ENCODE peak calls at places on chromosomes 6 and 20, in seven cellular contexts. One of them, this sample, is unnamed.

GRCh38 chr6:168093071-168093505 is 14.1 kb upstream of the FRMD1 start:
- DNase-seq in heart left ventricle: no peak
- DNase-seq in HFFc6: no peak
- DNase-seq in astrocyte of the cerebellum: no peak
- DNase-seq in bronchial epithelial cell: no peak
- DNase-seq in AG09309: no peak
- DNase-seq in endodermal cell: no peak
- DNase-seq in this sample: peak

GRCh38 chr6:18362058-18362561 is 25.0 kb upstream of the RNF144B start:
- DNase-seq in heart left ventricle: no peak
- DNase-seq in HFFc6: peak
- DNase-seq in astrocyte of the cerebellum: peak
- DNase-seq in bronchial epithelial cell: peak
- DNase-seq in AG09309: peak
- DNase-seq in endodermal cell: no peak
- DNase-seq in this sample: no peak

GRCh38 chr20:54025166-54025835 is 45.1 kb downstream of the BCAS1 start:
- DNase-seq in heart left ventricle: no peak
- DNase-seq in HFFc6: no peak
- DNase-seq in astrocyte of the cerebellum: peak
- DNase-seq in bronchial epithelial cell: no peak
- DNase-seq in AG09309: peak
- DNase-seq in endodermal cell: peak
- DNase-seq in this sample: no peak

GRCh38 chr6:41582540-41582939 is 36.4 kb downstream of the FOXP4 start:
- DNase-seq in heart left ventricle: no peak
- DNase-seq in HFFc6: no peak
- DNase-seq in astrocyte of the cerebellum: no peak
- DNase-seq in bronchial epithelial cell: no peak
- DNase-seq in AG09309: no peak
- DNase-seq in endodermal cell: no peak
- DNase-seq in this sample: no peak

GRCh38 chr20:49887251-49887827 is 28.0 kb downstream of the SPATA2 start:
- DNase-seq in heart left ventricle: no peak
- DNase-seq in HFFc6: peak
- DNase-seq in astrocyte of the cerebellum: no peak
- DNase-seq in bronchial epithelial cell: no peak
- DNase-seq in AG09309: no peak
- DNase-seq in endodermal cell: no peak
- DNase-seq in this sample: peak

GRCh38 chr6:121521164-121521555 is 85.7 kb downstream of the GJA1 start:
- DNase-seq in heart left ventricle: no peak
- DNase-seq in HFFc6: no peak
- DNase-seq in astrocyte of the cerebellum: no peak
- DNase-seq in bronchial epithelial cell: no peak
- DNase-seq in AG09309: no peak
- DNase-seq in endodermal cell: no peak
- DNase-seq in this sample: no peak

GRCh38 chr20:62303327-62304226 is 780 bp downstream of the ADRM1 start:
- DNase-seq in heart left ventricle: no peak
- DNase-seq in HFFc6: no peak
- DNase-seq in astrocyte of the cerebellum: no peak
- DNase-seq in bronchial epithelial cell: peak
- DNase-seq in AG09309: no peak
- DNase-seq in endodermal cell: no peak
- DNase-seq in this sample: no peak

GRCh38 chr6:132231121-132231520 is 170.2 kb downstream of the MOXD1 start:
- DNase-seq in heart left ventricle: no peak
- DNase-seq in HFFc6: no peak
- DNase-seq in astrocyte of the cerebellum: no peak
- DNase-seq in bronchial epithelial cell: no peak
- DNase-seq in AG09309: no peak
- DNase-seq in endodermal cell: no peak
- DNase-seq in this sample: no peak

GRCh38 chr6:36198986-36199385 is 2.4 kb downstream of the BRPF3 start:
- DNase-seq in heart left ventricle: no peak
- DNase-seq in HFFc6: no peak
- DNase-seq in astrocyte of the cerebellum: no peak
- DNase-seq in bronchial epithelial cell: no peak
- DNase-seq in AG09309: no peak
- DNase-seq in endodermal cell: no peak
- DNase-seq in this sample: no peak

GRCh38 chr6:53926505-53926904 is 131.7 kb downstream of the LRRC1 start:
- DNase-seq in heart left ventricle: no peak
- DNase-seq in HFFc6: peak
- DNase-seq in astrocyte of the cerebellum: no peak
- DNase-seq in bronchial epithelial cell: peak
- DNase-seq in AG09309: no peak
- DNase-seq in endodermal cell: no peak
- DNase-seq in this sample: no peak

GRCh38 chr6:27593861-27594260 is 121.0 kb upstream of the ZNF184 start:
- DNase-seq in heart left ventricle: no peak
- DNase-seq in HFFc6: no peak
- DNase-seq in astrocyte of the cerebellum: no peak
- DNase-seq in bronchial epithelial cell: no peak
- DNase-seq in AG09309: no peak
- DNase-seq in endodermal cell: peak
- DNase-seq in this sample: no peak

GRCh38 chr6:2103644-2104523 is 141.5 kb downstream of the GMDS start:
- DNase-seq in heart left ventricle: no peak
- DNase-seq in HFFc6: peak
- DNase-seq in astrocyte of the cerebellum: peak
- DNase-seq in bronchial epithelial cell: peak
- DNase-seq in AG09309: peak
- DNase-seq in endodermal cell: no peak
- DNase-seq in this sample: no peak

GRCh38 chr6:28794175-28795002 is 129.4 kb downstream of the TRIM27 start:
- DNase-seq in heart left ventricle: no peak
- DNase-seq in HFFc6: peak
- DNase-seq in astrocyte of the cerebellum: no peak
- DNase-seq in bronchial epithelial cell: peak
- DNase-seq in AG09309: no peak
- DNase-seq in endodermal cell: peak
- DNase-seq in this sample: no peak

GRCh38 chr6:84227044-84227433 is 404 bp downstream of the CEP162 start:
- DNase-seq in heart left ventricle: no peak
- DNase-seq in HFFc6: no peak
- DNase-seq in astrocyte of the cerebellum: no peak
- DNase-seq in bronchial epithelial cell: no peak
- DNase-seq in AG09309: no peak
- DNase-seq in endodermal cell: no peak
- DNase-seq in this sample: no peak

GRCh38 chr20:25282796-25283195 is 34.9 kb downstream of the PYGB start:
- DNase-seq in heart left ventricle: peak
- DNase-seq in HFFc6: no peak
- DNase-seq in astrocyte of the cerebellum: no peak
- DNase-seq in bronchial epithelial cell: no peak
- DNase-seq in AG09309: no peak
- DNase-seq in endodermal cell: no peak
- DNase-seq in this sample: peak

GRCh38 chr6:3165631-3166534 is 8.5 kb upstream of the TUBB2A start:
- DNase-seq in heart left ventricle: no peak
- DNase-seq in HFFc6: peak
- DNase-seq in astrocyte of the cerebellum: no peak
- DNase-seq in bronchial epithelial cell: no peak
- DNase-seq in AG09309: no peak
- DNase-seq in endodermal cell: peak
- DNase-seq in this sample: no peak

GRCh38 chr20:47568019-47568418 is 66.3 kb downstream of the NCOA3 start:
- DNase-seq in heart left ventricle: peak
- DNase-seq in HFFc6: peak
- DNase-seq in astrocyte of the cerebellum: peak
- DNase-seq in bronchial epithelial cell: no peak
- DNase-seq in AG09309: peak
- DNase-seq in endodermal cell: no peak
- DNase-seq in this sample: no peak

GRCh38 chr6:15308445-15309213 is 62.8 kb downstream of the JARID2 start:
- DNase-seq in heart left ventricle: no peak
- DNase-seq in HFFc6: no peak
- DNase-seq in astrocyte of the cerebellum: no peak
- DNase-seq in bronchial epithelial cell: no peak
- DNase-seq in AG09309: no peak
- DNase-seq in endodermal cell: no peak
- DNase-seq in this sample: no peak

GRCh38 chr6:142429195-142429594 is 127.4 kb downstream of the ADGRG6 start:
- DNase-seq in heart left ventricle: no peak
- DNase-seq in HFFc6: no peak
- DNase-seq in astrocyte of the cerebellum: no peak
- DNase-seq in bronchial epithelial cell: peak
- DNase-seq in AG09309: no peak
- DNase-seq in endodermal cell: no peak
- DNase-seq in this sample: no peak

GRCh38 chr20:51402201-51402600 is 140.3 kb downstream of the NFATC2 start:
- DNase-seq in heart left ventricle: no peak
- DNase-seq in HFFc6: no peak
- DNase-seq in astrocyte of the cerebellum: peak
- DNase-seq in bronchial epithelial cell: no peak
- DNase-seq in AG09309: no peak
- DNase-seq in endodermal cell: no peak
- DNase-seq in this sample: no peak

GRCh38 chr20:56380375-56380774 is 11.6 kb downstream of the AURKA start:
- DNase-seq in heart left ventricle: no peak
- DNase-seq in HFFc6: peak
- DNase-seq in astrocyte of the cerebellum: no peak
- DNase-seq in bronchial epithelial cell: no peak
- DNase-seq in AG09309: no peak
- DNase-seq in endodermal cell: no peak
- DNase-seq in this sample: no peak

GRCh38 chr6:41286544-41287346 is at the start of gene TREM1:
- DNase-seq in heart left ventricle: peak
- DNase-seq in HFFc6: peak
- DNase-seq in astrocyte of the cerebellum: no peak
- DNase-seq in bronchial epithelial cell: peak
- DNase-seq in AG09309: peak
- DNase-seq in endodermal cell: no peak
- DNase-seq in this sample: no peak

GRCh38 chr6:132063204-132063603 is 112.0 kb upstream of the CCN2 start:
- DNase-seq in heart left ventricle: no peak
- DNase-seq in HFFc6: no peak
- DNase-seq in astrocyte of the cerebellum: peak
- DNase-seq in bronchial epithelial cell: no peak
- DNase-seq in AG09309: no peak
- DNase-seq in endodermal cell: no peak
- DNase-seq in this sample: no peak

DNA sequence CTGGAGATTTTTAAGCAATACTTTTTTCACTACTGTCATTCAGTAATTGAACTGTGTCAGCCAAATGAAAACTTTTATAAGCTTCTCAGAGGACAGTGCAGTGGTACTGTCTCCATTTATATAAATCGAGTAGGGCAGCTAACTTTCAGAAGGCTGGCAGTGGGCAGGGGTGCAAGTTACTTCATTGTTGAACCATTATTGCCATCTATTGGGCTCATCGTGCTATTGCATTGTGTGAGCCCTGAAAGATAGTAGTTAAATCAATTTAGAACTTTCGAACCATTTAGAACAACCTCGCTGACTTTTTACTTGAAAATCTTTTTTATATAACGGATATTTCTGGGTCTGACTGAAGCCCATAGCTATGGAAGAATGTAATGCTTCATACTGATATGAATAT is 347.8 kb upstream of the PLCB4 start:
- DNase-seq in heart left ventricle: peak
- DNase-seq in HFFc6: peak
- DNase-seq in astrocyte of the cerebellum: peak
- DNase-seq in bronchial epithelial cell: peak
- DNase-seq in AG09309: no peak
- DNase-seq in endodermal cell: peak
- DNase-seq in this sample: no peak
- TF ChIP-seq CTCF in heart left ventricle: peak
- TF ChIP-seq CTCF in HFFc6: peak
- TF ChIP-seq CTCF in astrocyte of the cerebellum: peak
- TF ChIP-seq CTCF in bronchial epithelial cell: peak
- TF ChIP-seq CTCF in AG09309: peak
- TF ChIP-seq CTCF in endodermal cell: peak
- TF ChIP-seq CTCF in this sample: peak

DNA sequence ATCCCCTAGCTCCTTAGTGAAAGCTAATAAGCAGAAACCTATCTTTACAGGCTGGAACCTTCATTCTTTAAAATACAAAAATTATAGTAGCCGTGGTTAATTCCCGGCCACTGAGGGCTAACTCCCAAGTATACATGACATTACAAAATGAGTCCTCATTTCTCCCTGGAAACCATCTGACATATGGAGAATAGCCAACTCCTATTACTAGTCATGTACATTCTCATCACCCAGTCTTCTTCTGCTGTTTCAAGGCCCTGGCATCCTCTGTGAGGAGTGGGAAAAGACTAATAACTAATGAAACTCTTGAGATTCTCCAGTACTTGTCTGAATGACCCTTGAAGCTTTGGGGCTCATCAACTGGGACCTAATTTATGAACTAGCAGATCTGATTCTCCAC is 30.2 kb downstream of the CSNK2A1 start:
- DNase-seq in heart left ventricle: no peak
- DNase-seq in HFFc6: peak
- DNase-seq in astrocyte of the cerebellum: no peak
- DNase-seq in bronchial epithelial cell: no peak
- DNase-seq in AG09309: no peak
- DNase-seq in endodermal cell: no peak
- DNase-seq in this sample: no peak
- TF ChIP-seq CTCF in heart left ventricle: no peak
- TF ChIP-seq CTCF in HFFc6: no peak
- TF ChIP-seq CTCF in astrocyte of the cerebellum: no peak
- TF ChIP-seq CTCF in bronchial epithelial cell: no peak
- TF ChIP-seq CTCF in AG09309: no peak
- TF ChIP-seq CTCF in endodermal cell: no peak
- TF ChIP-seq CTCF in this sample: no peak

GRCh38 chr6:111558690-111559192 is 46.9 kb downstream of the TRAF3IP2 start:
- DNase-seq in heart left ventricle: no peak
- DNase-seq in HFFc6: no peak
- DNase-seq in astrocyte of the cerebellum: no peak
- DNase-seq in bronchial epithelial cell: no peak
- DNase-seq in AG09309: no peak
- DNase-seq in endodermal cell: no peak
- DNase-seq in this sample: no peak
- TF ChIP-seq CTCF in heart left ventricle: no peak
- TF ChIP-seq CTCF in HFFc6: no peak
- TF ChIP-seq CTCF in astrocyte of the cerebellum: no peak
- TF ChIP-seq CTCF in bronchial epithelial cell: no peak
- TF ChIP-seq CTCF in AG09309: no peak
- TF ChIP-seq CTCF in endodermal cell: no peak
- TF ChIP-seq CTCF in this sample: no peak

GRCh38 chr20:37011147-37011546 is 59.6 kb upstream of the SAMHD1 start:
- DNase-seq in heart left ventricle: no peak
- DNase-seq in HFFc6: no peak
- DNase-seq in astrocyte of the cerebellum: no peak
- DNase-seq in bronchial epithelial cell: no peak
- DNase-seq in AG09309: no peak
- DNase-seq in endodermal cell: no peak
- DNase-seq in this sample: no peak

GRCh38 chr20:37007898-37008649 is 56.6 kb upstream of the SAMHD1 start:
- DNase-seq in heart left ventricle: no peak
- DNase-seq in HFFc6: peak
- DNase-seq in astrocyte of the cerebellum: peak
- DNase-seq in bronchial epithelial cell: peak
- DNase-seq in AG09309: no peak
- DNase-seq in endodermal cell: no peak
- DNase-seq in this sample: no peak
- TF ChIP-seq CTCF in heart left ventricle: no peak
- TF ChIP-seq CTCF in HFFc6: peak
- TF ChIP-seq CTCF in astrocyte of the cerebellum: peak
- TF ChIP-seq CTCF in bronchial epithelial cell: peak
- TF ChIP-seq CTCF in AG09309: peak
- TF ChIP-seq CTCF in endodermal cell: peak
- TF ChIP-seq CTCF in this sample: peak

This sample was measured in chondrocyte.